ENCODE peak calls at places on chromosomes 4 and X, in six cellular contexts. M is K562, E is GM12878, B is HepG2, G is H1, X is SK-N-SH. S is an unnamed sample.

GRCh38 chrX:63250253-63250868 is 100.8 kb downstream of the SPIN4 start:
- DNase-seq in B (peak; percentile 61), G (no peak), E (peak; percentile 60), M (peak; percentile 15), X (peak; percentile 42), S (peak; percentile 68)

GRCh38 chrX:31314921-31315320 is 243.1 kb upstream of the FTHL17 start:
- DNase-seq in G (no peak), M (no peak), X (no peak), B (no peak), E (no peak), S (no peak)

GRCh38 chr4:140112576-140112975 is 41.4 kb downstream of the MAML3 start:
- DNase-seq in X (no peak), E (no peak), M (no peak), G (no peak), B (no peak), S (no peak)

GRCh38 chrX:146454363-146454762 is 355.2 kb upstream of the CXorf51B start:
- DNase-seq in G (no peak), E (no peak), B (no peak), X (no peak), M (no peak), S (no peak)

GRCh38 chrX:13377537-13377936 is 57.7 kb upstream of the ATXN3L start:
- DNase-seq in G (no peak), M (no peak), B (no peak), E (no peak), X (peak; percentile 61), S (no peak)

GRCh38 chrX:19883878-19884277 is 3.5 kb downstream of the SH3KBP1 start:
- DNase-seq in B (no peak), G (no peak), X (no peak), E (peak; percentile 78), M (no peak), S (no peak)

GRCh38 chr4:76251448-76252270 is at the start of gene FAM47E:
- DNase-seq in E (no peak), X (peak; percentile 90), M (peak; percentile 39), G (peak; percentile 60), B (peak; percentile 57), S (peak; percentile 41)

GRCh38 chr4:87038837-87039715 is 104.3 kb downstream of the AFF1 start:
- DNase-seq in B (no peak), E (no peak), X (peak; percentile 59), M (no peak), G (no peak), S (no peak)

GRCh38 chr4:69875986-69876542 is 16.1 kb upstream of the SULT1E1 start:
- DNase-seq in G (no peak), X (no peak), E (no peak), M (no peak), B (peak; percentile 52), S (no peak)

GRCh38 chr4:106852416-106852815 is 183.7 kb downstream of the DKK2 start:
- DNase-seq in B (no peak), M (no peak), X (no peak), E (no peak), G (no peak), S (no peak)

GRCh38 chrX:45758738-45759397 is 558.2 kb upstream of the DIPK2B start:
- DNase-seq in G (no peak), B (no peak), M (no peak), E (peak; percentile 64), X (no peak), S (no peak)

GRCh38 chr4:85114526-85114925 is 148.0 kb upstream of the WDFY3 start:
- DNase-seq in B (no peak), X (no peak), G (no peak), E (no peak), M (no peak), S (no peak)

GRCh38 chr4:83013420-83013867 is 2.8 kb upstream of the LIN54 start:
- DNase-seq in B (no peak), X (peak; percentile 27), M (no peak), G (no peak), E (no peak), S (no peak)

GRCh38 chrX:10648608-10649007 is 28.2 kb upstream of the MID1 start:
- DNase-seq in E (no peak), M (no peak), G (no peak), X (peak; percentile 6), B (no peak), S (no peak)

GRCh38 chrX:18938710-18939109 is 45.2 kb downstream of the PHKA2 start:
- DNase-seq in B (no peak), X (no peak), G (no peak), E (no peak), M (no peak), S (no peak)

GRCh38 chr4:164542431-164542830 is 211.5 kb upstream of the SMIM31 start:
- DNase-seq in E (no peak), B (no peak), X (no peak), M (no peak), G (no peak), S (no peak)

GRCh38 chr4:135277116-135277979 is 1075.8 kb upstream of the PABPC4L start:
- DNase-seq in G (no peak), X (no peak), E (no peak), B (no peak), M (no peak), S (no peak)

GRCh38 chr4:4269326-4269725 is 20.6 kb downstream of the LYAR start:
- DNase-seq in X (no peak), B (no peak), E (no peak), M (no peak), G (no peak), S (no peak)

DNA sequence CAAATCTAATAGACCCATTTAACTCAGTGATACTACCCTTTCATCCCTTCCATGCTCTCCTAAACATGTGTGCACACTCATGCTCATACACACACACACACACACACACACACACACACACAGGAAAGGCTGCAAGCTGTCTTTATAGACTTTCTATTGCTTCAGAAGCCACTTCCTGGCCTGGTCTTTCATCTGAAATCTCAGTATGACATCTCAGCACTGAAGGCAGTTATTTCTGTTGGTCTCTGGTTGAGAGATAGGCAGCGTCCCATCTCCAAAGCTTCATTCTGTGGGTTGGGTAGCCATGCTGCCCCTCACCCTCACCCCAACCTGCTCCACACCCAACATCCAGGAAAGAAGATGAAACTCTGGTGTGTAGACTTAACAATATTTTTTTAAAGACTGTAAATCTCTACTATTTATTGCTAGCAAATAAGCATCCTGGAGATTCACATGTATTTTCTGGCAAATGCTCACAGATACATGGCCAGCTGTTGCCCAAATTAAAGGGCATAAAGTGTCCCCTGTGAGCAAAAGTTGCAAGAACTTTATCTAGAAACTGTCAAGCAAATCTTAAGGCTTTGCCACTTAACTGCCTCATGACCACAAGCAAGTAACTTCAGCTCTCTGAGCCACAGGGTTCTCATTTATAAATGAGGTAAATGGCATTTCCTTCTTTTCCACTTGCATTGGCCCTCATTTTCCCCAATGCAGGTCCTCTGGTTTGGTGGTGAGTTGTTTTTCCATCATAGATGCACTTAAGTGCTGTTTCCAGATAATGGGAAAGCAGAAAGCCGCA is 189.8 kb upstream of the AFF2 start:
- DNase-seq in X (no peak), B (no peak), E (peak; percentile 15), G (no peak), M (no peak), S (peak; percentile 84)
- TF ChIP-seq GABPA in X (no peak), B (no peak), E (no peak), G (no peak), M (no peak), S (peak; percentile 72)

GRCh38 chr4:124936427-124936826 is 223.9 kb upstream of the ANKRD50 start:
- DNase-seq in X (peak; percentile 2), G (no peak), E (no peak), B (no peak), M (no peak), S (no peak)

GRCh38 chr4:124940387-124940786 is 227.9 kb upstream of the ANKRD50 start:
- DNase-seq in G (no peak), X (no peak), M (no peak), E (no peak), B (no peak), S (no peak)

GRCh38 chr4:124938836-124939235 is 226.3 kb upstream of the ANKRD50 start:
- DNase-seq in G (no peak), M (no peak), X (no peak), E (no peak), B (no peak), S (no peak)

GRCh38 chr4:124939908-124940307 is 227.4 kb upstream of the ANKRD50 start:
- DNase-seq in E (no peak), M (no peak), X (no peak), G (no peak), B (no peak), S (no peak)

GRCh38 chr4:124937993-124938392 is 225.5 kb upstream of the ANKRD50 start:
- DNase-seq in G (no peak), E (no peak), M (no peak), X (no peak), B (no peak), S (no peak)
- TF ChIP-seq GABPA in G (no peak), E (no peak), M (no peak), X (no peak), B (no peak), S (no peak)

DNA sequence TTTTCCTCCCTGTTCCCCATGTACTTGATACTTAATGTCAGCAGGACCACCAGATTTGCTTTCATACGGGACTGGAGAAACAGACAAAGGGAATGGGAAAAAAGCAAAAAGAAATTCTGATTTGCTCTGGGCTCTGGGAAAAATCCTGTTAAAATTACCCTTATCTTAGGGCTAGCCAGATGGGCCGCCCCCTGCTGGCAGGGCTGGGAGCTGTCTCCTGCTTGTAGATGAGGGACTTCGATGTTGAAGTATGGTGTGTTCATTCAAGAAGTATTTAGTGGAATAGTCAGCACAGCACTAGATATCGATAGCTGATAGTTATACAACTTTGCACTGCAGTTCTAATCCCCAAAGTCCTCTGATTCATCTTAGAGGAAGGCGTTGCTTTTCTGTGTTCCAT is 45.8 kb downstream of the BCORL1 start:
- DNase-seq in B (no peak), X (peak; percentile 49), M (peak; percentile 45), E (no peak), G (no peak), S (peak; percentile 6)
- TF ChIP-seq GABPA in B (no peak), X (no peak), M (no peak), E (no peak), G (no peak), S (no peak)

DNA sequence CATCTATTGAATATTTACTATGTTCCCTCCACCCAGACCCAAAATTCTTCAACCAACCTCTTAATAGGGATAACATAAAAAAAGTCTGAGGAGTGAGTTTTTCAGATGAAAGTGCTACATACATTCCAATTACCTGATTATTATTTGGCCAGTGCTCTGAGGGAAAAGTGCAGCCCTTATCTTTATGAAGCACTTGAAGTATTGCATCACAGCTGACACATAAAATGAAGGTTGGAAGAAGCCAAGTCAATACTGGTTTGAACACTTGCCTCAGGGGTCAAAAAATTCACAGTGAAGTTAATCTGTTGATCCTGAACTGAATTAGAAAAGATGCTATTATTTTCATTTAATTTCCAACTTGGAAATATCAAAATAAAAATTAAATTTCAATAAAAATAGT is 498.9 kb downstream of the INPP4B start:
- DNase-seq in M (no peak), E (no peak), B (no peak), G (no peak), X (no peak), S (no peak)
- TF ChIP-seq GABPA in M (no peak), E (no peak), B (no peak), G (no peak), X (no peak), S (no peak)